ENCODE peak calls at places on chromosome 16, in seven cellular contexts. V is tibial artery, L is neural progenitor cell, F is cardiac muscle cell, C is IMR-90, P is lower leg skin, O is lung. A is an unnamed sample.

GRCh38 chr16:66976746-66977145 is 11.6 kb upstream of the CES4A start:
- DNase-seq in V (no peak), L (peak), F (no peak), C (no peak), P (no peak), O (no peak), A (no peak)

GRCh38 chr16:70460737-70461261 is 6.4 kb downstream of the FCSK start:
- DNase-seq in V (no peak), L (no peak), F (peak), C (peak), P (no peak), O (no peak), A (no peak)

GRCh38 chr16:66127459-66128362 is 238.8 kb upstream of the CDH5 start:
- DNase-seq in V (peak), L (peak), F (peak), C (no peak), P (peak), O (no peak), A (peak)

GRCh38 chr16:68529931-68530667 is 9.0 kb upstream of the ZFP90 start:
- DNase-seq in V (peak), L (peak), F (peak), C (peak), P (peak), O (peak), A (peak)

GRCh38 chr16:16073884-16074781 is 124.7 kb downstream of the ABCC1 start:
- DNase-seq in V (no peak), L (peak), F (peak), C (peak), P (no peak), O (peak), A (no peak)

GRCh38 chr16:87442581-87442966 is 50.2 kb downstream of the ZCCHC14 start:
- DNase-seq in V (no peak), L (no peak), F (no peak), C (peak), P (no peak), O (no peak), A (no peak)

GRCh38 chr16:19898924-19899604 is 14.4 kb upstream of the GPRC5B start:
- DNase-seq in V (peak), L (peak), F (peak), C (peak), P (no peak), O (peak), A (peak)

GRCh38 chr16:66996324-66996982 is 8.1 kb downstream of the CES4A start:
- DNase-seq in V (peak), L (no peak), F (no peak), C (peak), P (peak), O (peak), A (no peak)

GRCh38 chr16:12906271-12906670 is 4.9 kb downstream of the SHISA9 start:
- DNase-seq in V (no peak), L (peak), F (no peak), C (no peak), P (no peak), O (no peak), A (no peak)

GRCh38 chr16:29790949-29791844 is 646 bp downstream of the KIF22 start:
- DNase-seq in V (no peak), L (peak), F (no peak), C (no peak), P (no peak), O (no peak), A (no peak)

GRCh38 chr16:22813946-22814325 is at the start of gene HS3ST2:
- DNase-seq in V (peak), L (peak), F (peak), C (no peak), P (peak), O (no peak), A (peak)

GRCh38 chr16:85360323-85361277 is 248.3 kb upstream of the CIBAR2 start:
- DNase-seq in V (no peak), L (no peak), F (no peak), C (no peak), P (peak), O (peak), A (no peak)

GRCh38 chr16:4882633-4883285 is 35.5 kb downstream of the UBN1 start:
- DNase-seq in V (no peak), L (no peak), F (peak), C (peak), P (no peak), O (peak), A (no peak)

GRCh38 chr16:66382966-66383299 is 16.4 kb downstream of the CDH5 start:
- DNase-seq in V (no peak), L (no peak), F (peak), C (peak), P (no peak), O (no peak), A (no peak)

GRCh38 chr16:66928702-66929388 is 3.5 kb upstream of the RRAD start:
- DNase-seq in V (no peak), L (peak), F (peak), C (peak), P (no peak), O (no peak), A (no peak)

GRCh38 chr16:15955425-15955824 is 6.0 kb downstream of the ABCC1 start:
- DNase-seq in V (no peak), L (no peak), F (no peak), C (no peak), P (no peak), O (no peak), A (no peak)

GRCh38 chr16:72769876-72770275 is 278.1 kb downstream of the ZFHX3 start:
- DNase-seq in V (no peak), L (no peak), F (no peak), C (no peak), P (no peak), O (no peak), A (no peak)

GRCh38 chr16:5336898-5337297 is 239.3 kb upstream of the EEF2KMT start:
- DNase-seq in V (no peak), L (peak), F (peak), C (no peak), P (no peak), O (no peak), A (no peak)

GRCh38 chr16:4365014-4365406 is 6.6 kb upstream of the VASN start:
- DNase-seq in V (no peak), L (no peak), F (no peak), C (no peak), P (no peak), O (no peak), A (no peak)

GRCh38 chr16:23587726-23588125 is 8.4 kb downstream of the NDUFAB1 start:
- DNase-seq in V (no peak), L (no peak), F (no peak), C (peak), P (no peak), O (no peak), A (no peak)

GRCh38 chr16:79169239-79169638 is 431.3 kb downstream of the MAF start:
- DNase-seq in V (no peak), L (peak), F (no peak), C (no peak), P (no peak), O (no peak), A (no peak)

GRCh38 chr16:83954577-83955016 is 1.6 kb downstream of the OSGIN1 start:
- DNase-seq in V (peak), L (no peak), F (no peak), C (peak), P (no peak), O (peak), A (no peak)

GRCh38 chr16:85350146-85350728 is 238.0 kb upstream of the CIBAR2 start:
- DNase-seq in V (no peak), L (no peak), F (no peak), C (no peak), P (no peak), O (no peak), A (no peak)

GRCh38 chr16:49743206-49743470 is 112.8 kb downstream of the ZNF423 start:
- DNase-seq in V (no peak), L (no peak), F (no peak), C (no peak), P (no peak), O (no peak), A (no peak)

GRCh38 chr16:47565454-47565853 is 104.3 kb downstream of the PHKB start:
- DNase-seq in V (peak), L (no peak), F (no peak), C (peak), P (peak), O (peak), A (no peak)

GRCh38 chr16:9297437-9298113 is 206.1 kb downstream of the HAPSTR1 start:
- DNase-seq in V (peak), L (peak), F (peak), C (no peak), P (no peak), O (no peak), A (peak)

GRCh38 chr16:84585472-84585871 is 32.4 kb downstream of the COTL1 start:
- DNase-seq in V (no peak), L (no peak), F (no peak), C (no peak), P (no peak), O (no peak), A (no peak)

GRCh38 chr16:10828851-10829331 is 10.3 kb upstream of the TVP23A start:
- DNase-seq in V (peak), L (no peak), F (no peak), C (peak), P (peak), O (peak), A (no peak)

GRCh38 chr16:14611660-14612059 is 18.4 kb downstream of the PARN start:
- DNase-seq in V (no peak), L (no peak), F (no peak), C (no peak), P (no peak), O (no peak), A (no peak)

GRCh38 chr16:54519161-54519685 is 232.6 kb upstream of the IRX3 start:
- DNase-seq in V (no peak), L (no peak), F (no peak), C (no peak), P (no peak), O (no peak), A (no peak)

GRCh38 chr16:87096746-87097145 is 220.4 kb downstream of the C16orf95 start:
- DNase-seq in V (no peak), L (no peak), F (no peak), C (no peak), P (peak), O (no peak), A (no peak)

GRCh38 chr16:30570621-30571443 is 682 bp downstream of the ZNF688 start:
- DNase-seq in V (peak), L (peak), F (peak), C (peak), P (no peak), O (no peak), A (peak)

GRCh38 chr16:71672125-71672524 is 46.1 kb downstream of the MARVELD3 start:
- DNase-seq in V (no peak), L (peak), F (no peak), C (no peak), P (no peak), O (no peak), A (no peak)

GRCh38 chr16:86496262-86496928 is 13.9 kb upstream of the FOXF1 start:
- DNase-seq in V (no peak), L (peak), F (no peak), C (no peak), P (no peak), O (no peak), A (no peak)

GRCh38 chr16:2816751-2817495 is at the start of gene PRSS21:
- DNase-seq in V (no peak), L (no peak), F (no peak), C (no peak), P (no peak), O (no peak), A (no peak)
- TF ChIP-seq CTCF in V (no peak), L (peak), F (no peak), C (no peak), P (no peak), O (no peak), A (no peak)

DNA sequence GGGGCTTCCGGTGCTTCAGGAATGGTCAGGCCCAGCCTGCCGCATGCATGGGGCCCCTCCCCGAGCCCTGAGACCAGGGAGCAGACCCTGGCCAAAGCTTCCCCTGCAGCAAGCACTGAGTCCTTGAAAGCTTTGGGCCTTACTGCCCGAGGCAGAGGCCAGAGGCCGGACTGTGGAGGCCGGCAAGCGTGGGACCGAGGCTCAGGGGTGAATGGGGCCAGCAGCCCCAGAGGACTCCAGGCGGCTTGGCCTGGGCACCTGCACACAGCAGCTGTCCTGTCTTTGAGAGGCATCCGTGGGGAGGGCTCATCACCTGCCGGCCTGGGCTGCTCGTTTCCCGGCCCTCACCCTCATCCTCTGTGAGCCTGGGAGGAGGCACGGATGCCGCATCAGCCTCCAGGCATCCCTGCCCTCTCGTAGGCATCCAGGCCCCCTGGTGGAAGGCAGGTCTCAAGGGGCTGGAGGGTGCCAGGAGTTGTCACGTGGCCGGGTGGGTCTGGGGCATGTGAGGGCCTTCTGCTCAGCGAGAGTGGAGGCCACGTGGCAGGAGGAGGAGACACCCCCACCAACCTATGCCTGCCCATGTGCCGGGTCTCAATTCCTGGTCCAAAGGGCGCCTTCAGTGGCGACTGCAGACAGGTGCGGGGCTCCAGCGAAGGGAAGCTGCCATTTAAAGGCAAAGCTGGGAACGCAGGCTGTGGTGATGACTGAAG is 31.4 kb downstream of the CACNA1H start:
- DNase-seq in V (no peak), L (no peak), F (no peak), C (no peak), P (no peak), O (no peak), A (no peak)
- TF ChIP-seq CTCF in V (peak), L (no peak), F (no peak), C (peak), P (no peak), O (no peak), A (peak)

GRCh38 chr16:89193576-89194293 is 6.6 kb downstream of the SLC22A31 start:
- DNase-seq in V (no peak), L (peak), F (no peak), C (no peak), P (no peak), O (no peak), A (no peak)
- TF ChIP-seq CTCF in V (no peak), L (no peak), F (no peak), C (no peak), P (no peak), O (no peak), A (no peak)

GRCh38 chr16:57720142-57720575 is 15.4 kb upstream of the KATNB1 start:
- DNase-seq in V (no peak), L (peak), F (peak), C (peak), P (no peak), O (peak), A (peak)
- TF ChIP-seq CTCF in V (peak), L (peak), F (peak), C (peak), P (no peak), O (peak), A (peak)

DNA sequence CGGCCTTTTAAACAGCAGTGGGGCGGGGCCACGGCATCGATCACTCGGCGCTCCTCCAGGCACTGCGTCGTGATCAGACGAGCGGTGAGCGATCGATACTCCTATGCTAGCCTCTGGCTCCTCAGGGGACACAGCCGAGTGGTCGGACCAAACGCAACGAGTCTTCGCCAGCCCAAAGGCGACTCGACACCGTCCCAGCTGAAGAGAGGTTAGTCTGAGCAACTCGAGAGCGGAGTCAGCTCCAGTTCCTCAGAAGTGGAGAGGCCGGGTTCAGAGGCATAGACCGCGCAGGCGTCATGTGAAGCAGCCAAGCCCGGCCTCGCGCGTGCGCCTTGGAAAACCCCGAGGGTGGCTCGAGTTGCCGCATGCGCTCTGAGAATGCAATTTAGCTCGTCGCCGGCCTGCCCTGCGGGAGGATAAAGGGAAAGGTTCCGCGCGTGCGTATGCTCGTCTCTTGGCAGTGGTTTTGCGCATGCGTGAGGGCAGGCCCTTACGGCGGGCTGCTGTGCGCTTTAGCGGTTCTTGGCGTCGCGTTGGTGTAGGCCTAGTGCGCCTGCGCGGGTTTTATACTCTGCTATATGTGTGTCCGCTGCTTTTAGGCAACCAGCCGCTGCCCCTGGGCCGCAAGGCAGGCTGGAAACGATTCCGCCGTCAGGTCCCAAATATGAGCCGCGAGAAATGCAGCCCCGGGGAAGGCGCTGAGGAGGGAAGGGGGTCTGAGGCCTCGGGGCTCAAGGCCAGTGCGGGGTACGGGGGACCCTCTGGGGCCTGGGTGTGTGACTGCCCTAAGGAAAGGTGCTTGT is at the start of gene KDM8:
- DNase-seq in V (peak), L (peak), F (peak), C (peak), P (peak), O (peak), A (peak)
- TF ChIP-seq CTCF in V (no peak), L (no peak), F (no peak), C (no peak), P (no peak), O (no peak), A (no peak)

GRCh38 chr16:51198349-51198748 is 47.3 kb upstream of the SALL1 start:
- DNase-seq in V (no peak), L (no peak), F (no peak), C (no peak), P (no peak), O (no peak), A (no peak)

DNA sequence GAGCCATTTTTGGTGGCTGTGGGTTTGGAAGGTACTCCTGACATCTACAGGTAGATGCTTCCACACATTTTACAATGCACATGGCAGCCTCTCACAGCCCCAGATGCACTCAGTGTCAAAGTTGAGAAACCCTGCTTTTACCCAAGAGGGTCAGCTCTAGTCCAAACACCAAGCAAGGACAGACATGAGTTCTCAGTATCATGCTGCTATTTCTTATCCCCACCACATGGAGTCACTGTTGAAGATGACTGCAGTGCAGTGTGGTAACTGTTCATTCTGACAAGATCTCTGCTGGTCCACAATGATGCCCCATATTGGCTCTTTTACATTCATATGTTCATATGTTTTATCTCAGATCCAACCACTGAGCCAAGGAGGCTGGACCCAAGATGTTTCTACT is 50.5 kb upstream of the SALL1 start:
- DNase-seq in V (no peak), L (no peak), F (no peak), C (no peak), P (no peak), O (no peak), A (no peak)
- TF ChIP-seq CTCF in V (no peak), L (peak), F (no peak), C (peak), P (no peak), O (no peak), A (peak)